ENCODE peak calls at places on chromosomes 6 and 20, in five cellular contexts. U is endothelial cell of umbilical vein, S is endodermal cell, J is upper lobe of left lung, F is brain microvascular endothelial cell. D is an unnamed sample.

GRCh38 chr6:145948328-145948727 is 15.8 kb downstream of the SHPRH start:
- DNase-seq in S (no peak), J (no peak), F (no peak), U (no peak), D (no peak)

GRCh38 chr20:39446397-39446796 is 484.3 kb downstream of the DHX35 start:
- DNase-seq in J (no peak), F (no peak), U (no peak), S (no peak), D (no peak)

GRCh38 chr6:145067430-145067829 is 667.9 kb downstream of the EPM2A start:
- DNase-seq in S (no peak), J (no peak), U (no peak), F (peak), D (no peak)

GRCh38 chr6:35302604-35303218 is 5.1 kb downstream of the DEF6 start:
- DNase-seq in J (peak), F (no peak), S (peak), U (no peak), D (peak)

GRCh38 chr20:17562804-17563305 is 7.0 kb upstream of the DSTN start:
- DNase-seq in U (peak), J (peak), F (peak), S (no peak), D (no peak)

GRCh38 chr6:158703121-158703839 is 53.4 kb downstream of the SYTL3 start:
- DNase-seq in J (no peak), S (peak), U (no peak), F (no peak), D (no peak)

GRCh38 chr6:168640738-168641137 is 199.8 kb downstream of the SMOC2 start:
- DNase-seq in S (no peak), F (no peak), U (no peak), J (no peak), D (no peak)

GRCh38 chr20:49037962-49038387 is 8.1 kb upstream of the CSE1L start:
- DNase-seq in U (no peak), F (peak), J (peak), S (peak), D (no peak)

GRCh38 chr6:141165012-141165411 is 967.7 kb upstream of the GJE1 start:
- DNase-seq in J (no peak), S (no peak), F (no peak), U (no peak), D (no peak)

GRCh38 chr6:14004258-14004657 is 79.5 kb downstream of the RNF182 start:
- DNase-seq in F (no peak), U (no peak), S (no peak), J (no peak), D (no peak)
- H3K27ac ChIP-seq in F (no peak), U (no peak), S (no peak), J (no peak), D (no peak)

GRCh38 chr20:32470025-32470861 is 112.1 kb downstream of the ASXL1 start:
- DNase-seq in J (peak), U (peak), F (peak), S (peak), D (peak)

GRCh38 chr20:32472581-32473207 is 112.4 kb downstream of the NOL4L start:
- DNase-seq in U (no peak), S (no peak), F (no peak), J (no peak), D (no peak)

GRCh38 chr20:32473231-32474008 is 111.7 kb downstream of the NOL4L start:
- DNase-seq in J (no peak), S (no peak), U (no peak), F (no peak), D (peak)

GRCh38 chr20:32468860-32469259 is 110.7 kb downstream of the ASXL1 start:
- DNase-seq in J (no peak), S (no peak), F (no peak), U (peak), D (no peak)

DNA sequence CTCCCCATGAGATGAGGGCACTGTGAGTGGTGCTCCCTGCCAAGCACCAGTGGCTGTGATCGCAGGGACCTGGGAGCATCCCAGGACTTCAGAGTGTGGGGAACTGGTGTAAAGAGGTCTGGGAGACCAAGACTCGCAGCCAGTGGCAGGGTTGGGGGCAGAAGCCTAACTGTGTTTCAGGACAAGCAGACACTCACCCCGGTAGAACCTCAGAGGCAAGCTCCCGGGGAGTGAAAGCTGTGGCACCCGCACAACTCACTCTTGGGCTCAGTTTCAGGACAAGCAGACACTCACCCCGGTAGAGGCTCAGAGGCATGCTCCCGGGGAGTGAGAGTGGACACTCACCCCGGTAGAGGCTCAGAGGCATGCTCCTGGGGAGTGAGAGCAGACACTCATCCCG is 112.8 kb downstream of the ASXL1 start:
- DNase-seq in F (no peak), J (no peak), S (no peak), U (no peak), D (no peak)
- H3K27ac ChIP-seq in F (peak), J (peak), S (peak), U (peak), D (no peak)

GRCh38 chr20:46111028-46111835 is 6.9 kb upstream of the CD40 start:
- DNase-seq in U (no peak), S (no peak), J (peak), F (no peak), D (peak)

GRCh38 chr20:46112430-46113020 is 5.6 kb upstream of the CD40 start:
- DNase-seq in U (no peak), J (no peak), S (peak), F (no peak), D (no peak)

GRCh38 chr20:46114449-46114848 is 3.7 kb upstream of the CD40 start:
- DNase-seq in U (no peak), J (no peak), S (peak), F (no peak), D (no peak)

GRCh38 chr20:46113071-46113470 is 5.0 kb upstream of the CD40 start:
- DNase-seq in J (no peak), F (no peak), S (no peak), U (no peak), D (no peak)

DNA sequence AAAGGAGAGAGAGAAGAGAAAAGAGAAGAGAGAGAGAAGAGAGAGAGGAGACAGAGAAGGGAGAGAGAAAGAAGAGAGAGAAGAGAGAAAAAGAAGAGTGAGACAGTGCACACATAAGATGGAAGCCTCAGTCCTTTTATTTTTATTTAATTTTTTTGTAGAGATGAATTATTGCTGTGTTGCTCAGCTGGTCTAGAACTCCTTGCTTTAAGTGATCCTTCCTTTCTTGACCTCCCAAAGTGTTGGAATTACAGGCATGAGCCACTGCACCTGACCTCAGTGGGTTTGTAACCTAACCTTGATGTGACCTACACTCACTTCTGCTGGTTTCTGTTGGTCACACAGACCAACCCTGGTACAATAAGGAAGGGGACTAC is 6.3 kb upstream of the CD40 start:
- DNase-seq in F (no peak), J (no peak), U (no peak), S (no peak), D (no peak)
- H3K27ac ChIP-seq in F (no peak), J (no peak), U (no peak), S (no peak), D (no peak)

GRCh38 chr6:119716668-119717270 is 367.2 kb upstream of the MAN1A1 start:
- DNase-seq in S (peak), J (no peak), F (no peak), U (no peak), D (no peak)
- H3K27ac ChIP-seq in S (no peak), J (no peak), F (no peak), U (no peak), D (no peak)

GRCh38 chr6:17336425-17336824 is 55.3 kb downstream of the RBM24 start:
- DNase-seq in J (no peak), F (no peak), S (no peak), U (no peak), D (no peak)

GRCh38 chr6:17339308-17339670 is 54.1 kb upstream of the CAP2 start:
- DNase-seq in U (no peak), J (no peak), F (no peak), S (no peak), D (no peak)

GRCh38 chr6:17343215-17343614 is 50.2 kb upstream of the CAP2 start:
- DNase-seq in U (no peak), J (no peak), S (no peak), F (no peak), D (no peak)

GRCh38 chr6:17341891-17342290 is 51.5 kb upstream of the CAP2 start:
- DNase-seq in U (no peak), S (no peak), F (no peak), J (no peak), D (no peak)

GRCh38 chr6:17341117-17341805 is 52.1 kb upstream of the CAP2 start:
- DNase-seq in U (no peak), S (no peak), J (no peak), F (no peak), D (no peak)
- H3K27ac ChIP-seq in U (no peak), S (no peak), J (no peak), F (no peak), D (no peak)

GRCh38 chr6:53527249-53527765 is 17.6 kb downstream of the GCLC start:
- DNase-seq in F (no peak), J (no peak), S (peak), U (no peak), D (no peak)
- H3K27ac ChIP-seq in F (no peak), J (no peak), S (no peak), U (no peak), D (no peak)

GRCh38 chr20:32675223-32675975 is 1.7 kb upstream of the C20orf203 start:
- DNase-seq in F (no peak), J (no peak), U (no peak), S (no peak), D (no peak)

GRCh38 chr20:32682508-32682987 is 8.8 kb upstream of the C20orf203 start:
- DNase-seq in F (no peak), U (no peak), S (no peak), J (no peak), D (no peak)

GRCh38 chr20:32681175-32682084 is 7.7 kb upstream of the C20orf203 start:
- DNase-seq in F (no peak), J (no peak), U (peak), S (peak), D (no peak)

GRCh38 chr20:32680544-32681174 is 6.9 kb upstream of the C20orf203 start:
- DNase-seq in U (no peak), S (no peak), J (no peak), F (no peak), D (no peak)

DNA sequence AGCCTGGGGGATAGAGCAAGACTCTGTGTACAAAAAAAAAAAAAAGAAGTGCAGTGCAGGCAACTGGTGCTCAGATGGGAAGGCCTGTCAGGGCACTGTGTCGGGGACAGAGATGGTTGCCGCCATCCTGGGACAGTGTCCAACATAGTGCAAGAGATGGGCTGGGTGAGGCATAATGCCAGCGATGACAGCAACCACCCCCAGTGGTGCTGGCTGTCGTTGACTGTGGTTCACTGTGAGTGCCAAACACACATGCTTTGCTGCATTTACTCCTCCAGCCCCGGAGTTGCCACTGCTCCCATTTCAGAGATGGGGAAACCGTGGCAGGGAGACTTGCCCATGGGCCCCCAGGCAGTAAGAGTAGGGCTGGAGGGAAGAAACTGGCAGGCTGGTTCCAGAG is 5.2 kb upstream of the C20orf203 start:
- DNase-seq in F (no peak), U (no peak), S (no peak), J (no peak), D (no peak)
- H3K27ac ChIP-seq in F (no peak), U (no peak), S (no peak), J (no peak), D (no peak)

D was measured in colonic mucosa.